ENCODE peak calls at places on chromosomes 2 and 18, in four cellular contexts. One of them, this sample, is unnamed. For H3K27me3, the result is how much of the 10 kb centered on the place peaks cover.

GRCh38 chr18:68083131-68083530 is 566.6 kb upstream of the DSEL start:
- DNase-seq in endothelial cell of umbilical vein: peak
- DNase-seq in Peyer's patch: no peak
- DNase-seq in aorta: no peak
- DNase-seq in this sample: no peak

GRCh38 chr2:162215162-162215561 is 28.1 kb downstream of the FAP start:
- DNase-seq in aorta: no peak
- DNase-seq in endothelial cell of umbilical vein: no peak
- DNase-seq in Peyer's patch: no peak
- DNase-seq in this sample: no peak

GRCh38 chr2:104286806-104287205 is 567.1 kb upstream of the POU3F3 start:
- DNase-seq in endothelial cell of umbilical vein: no peak
- DNase-seq in aorta: no peak
- DNase-seq in Peyer's patch: no peak
- DNase-seq in this sample: no peak

GRCh38 chr2:152743004-152743403 is 24.6 kb downstream of the ARL6IP6 start:
- DNase-seq in Peyer's patch: no peak
- DNase-seq in aorta: no peak
- DNase-seq in endothelial cell of umbilical vein: peak
- DNase-seq in this sample: no peak

GRCh38 chr2:234555616-234556249 is 58.9 kb upstream of the ARL4C start:
- DNase-seq in Peyer's patch: no peak
- DNase-seq in endothelial cell of umbilical vein: no peak
- DNase-seq in aorta: no peak
- DNase-seq in this sample: no peak

GRCh38 chr2:239239607-239240479 is 161.0 kb downstream of the HDAC4 start:
- DNase-seq in endothelial cell of umbilical vein: no peak
- DNase-seq in aorta: no peak
- DNase-seq in Peyer's patch: no peak
- DNase-seq in this sample: no peak

GRCh38 chr2:68698567-68699377 is 35.8 kb upstream of the ARHGAP25 start:
- DNase-seq in Peyer's patch: no peak
- DNase-seq in endothelial cell of umbilical vein: no peak
- DNase-seq in aorta: no peak
- DNase-seq in this sample: no peak

GRCh38 chr2:196481323-196481695 is 158.2 kb upstream of the CCDC150 start:
- DNase-seq in aorta: no peak
- DNase-seq in endothelial cell of umbilical vein: no peak
- DNase-seq in Peyer's patch: no peak
- DNase-seq in this sample: no peak

GRCh38 chr18:8771930-8772329 is 66.6 kb downstream of the MTCL1 start:
- DNase-seq in Peyer's patch: no peak
- DNase-seq in aorta: no peak
- DNase-seq in endothelial cell of umbilical vein: peak
- DNase-seq in this sample: no peak

GRCh38 chr2:237593596-237594310 is 3.2 kb upstream of the RAB17 start:
- DNase-seq in endothelial cell of umbilical vein: no peak
- DNase-seq in aorta: peak
- DNase-seq in Peyer's patch: peak
- DNase-seq in this sample: no peak

GRCh38 chr2:152716805-152717241 is 438 bp downstream of the PRPF40A start:
- DNase-seq in endothelial cell of umbilical vein: no peak
- DNase-seq in aorta: no peak
- DNase-seq in Peyer's patch: no peak
- DNase-seq in this sample: peak

GRCh38 chr2:53509827-53510785 is 257.5 kb upstream of the CHAC2 start:
- DNase-seq in aorta: no peak
- DNase-seq in endothelial cell of umbilical vein: no peak
- DNase-seq in Peyer's patch: no peak
- DNase-seq in this sample: no peak

GRCh38 chr2:165469417-165469816 is at the start of gene CSRNP3:
- DNase-seq in aorta: no peak
- DNase-seq in Peyer's patch: peak
- DNase-seq in endothelial cell of umbilical vein: peak
- DNase-seq in this sample: no peak

GRCh38 chr2:119248311-119248710 is 24.7 kb downstream of the STEAP3 start:
- DNase-seq in endothelial cell of umbilical vein: no peak
- DNase-seq in aorta: no peak
- DNase-seq in Peyer's patch: no peak
- DNase-seq in this sample: no peak

GRCh38 chr2:4135765-4136164 is 432.4 kb downstream of the DCDC2C start:
- DNase-seq in endothelial cell of umbilical vein: no peak
- DNase-seq in Peyer's patch: no peak
- DNase-seq in aorta: no peak
- DNase-seq in this sample: no peak

GRCh38 chr2:128769457-128770142 is 450.9 kb upstream of the HS6ST1 start:
- DNase-seq in Peyer's patch: no peak
- DNase-seq in endothelial cell of umbilical vein: no peak
- DNase-seq in aorta: peak
- DNase-seq in this sample: no peak

GRCh38 chr2:109690822-109691541 is 76.8 kb downstream of the SOWAHC start:
- DNase-seq in endothelial cell of umbilical vein: no peak
- DNase-seq in aorta: peak
- DNase-seq in Peyer's patch: peak
- DNase-seq in this sample: no peak

GRCh38 chr2:198660491-198660890 is 797.2 kb downstream of the SATB2 start:
- DNase-seq in aorta: no peak
- DNase-seq in endothelial cell of umbilical vein: no peak
- DNase-seq in Peyer's patch: no peak
- DNase-seq in this sample: no peak

GRCh38 chr2:84884396-84884795 is 3.5 kb upstream of the TRABD2A start:
- DNase-seq in aorta: no peak
- DNase-seq in Peyer's patch: no peak
- DNase-seq in endothelial cell of umbilical vein: peak
- DNase-seq in this sample: no peak
- H3K27me3 ChIP-seq in aorta: under half
- H3K27me3 ChIP-seq in Peyer's patch: under half
- H3K27me3 ChIP-seq in endothelial cell of umbilical vein: under half
- H3K27me3 ChIP-seq in this sample: under half

DNA sequence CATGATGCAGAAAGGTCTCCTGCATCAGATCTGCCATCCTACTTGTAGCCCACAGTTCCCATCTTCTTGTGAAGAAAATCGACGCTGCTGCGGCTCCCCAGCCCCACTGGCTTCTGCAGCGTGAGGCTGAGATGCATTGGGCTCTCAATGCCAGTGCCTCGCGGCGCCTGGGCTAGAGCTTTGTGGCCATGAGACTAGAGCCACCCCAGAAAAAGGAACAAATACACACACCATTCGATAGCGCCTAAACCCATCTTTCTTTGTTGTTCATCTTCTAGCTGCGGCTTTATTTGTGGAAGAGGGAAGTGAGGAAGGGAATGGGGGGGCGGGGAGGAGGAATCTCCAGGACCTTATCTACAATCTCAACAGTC is 2.7 kb downstream of the NOL4 start:
- DNase-seq in endothelial cell of umbilical vein: peak
- DNase-seq in aorta: peak
- DNase-seq in Peyer's patch: no peak
- DNase-seq in this sample: no peak
- H3K27me3 ChIP-seq in endothelial cell of umbilical vein: under half
- H3K27me3 ChIP-seq in aorta: under half
- H3K27me3 ChIP-seq in Peyer's patch: under half
- H3K27me3 ChIP-seq in this sample: under half

GRCh38 chr2:1942836-1943360 is 198.6 kb upstream of the PXDN start:
- DNase-seq in Peyer's patch: no peak
- DNase-seq in aorta: no peak
- DNase-seq in endothelial cell of umbilical vein: no peak
- DNase-seq in this sample: no peak
- H3K27me3 ChIP-seq in Peyer's patch: under half
- H3K27me3 ChIP-seq in aorta: under half
- H3K27me3 ChIP-seq in endothelial cell of umbilical vein: under half
- H3K27me3 ChIP-seq in this sample: under half

DNA sequence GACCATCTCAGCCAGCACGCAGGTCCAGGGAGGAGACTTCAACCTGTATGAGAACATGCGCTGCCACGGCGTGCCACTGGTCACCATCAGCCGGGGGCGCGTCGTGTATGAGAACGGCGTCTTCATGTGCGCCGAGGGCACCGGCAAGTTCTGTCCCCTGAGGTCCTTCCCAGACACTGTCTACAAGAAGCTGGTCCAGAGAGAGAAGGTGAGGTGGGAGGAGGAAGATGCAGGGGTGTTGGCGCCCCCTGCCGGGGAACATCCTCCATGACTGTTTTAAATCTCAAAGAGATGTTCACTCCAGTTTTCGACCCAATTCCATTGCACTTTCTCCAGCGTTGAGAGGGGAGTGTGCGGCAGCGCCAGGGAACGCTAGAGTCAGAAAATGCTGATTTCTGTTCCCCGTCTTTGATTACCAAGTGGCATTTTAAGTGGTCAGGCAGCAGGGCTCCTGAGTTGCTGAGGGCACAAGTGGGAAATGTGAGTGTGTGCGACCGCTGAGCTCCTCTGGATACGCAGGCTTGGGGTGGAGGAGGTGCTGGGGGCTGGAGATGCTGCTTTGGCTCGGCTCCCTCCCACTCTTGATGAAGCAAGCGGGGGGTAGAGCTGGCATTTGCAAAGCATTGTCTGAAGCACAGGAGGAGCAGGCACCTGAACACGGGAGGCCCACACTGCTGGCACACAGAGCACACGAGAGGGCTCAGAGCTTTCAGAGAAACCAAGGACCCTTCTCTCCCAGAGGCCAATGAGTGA is 27.7 kb upstream of the MAPRE3 start:
- DNase-seq in aorta: peak
- DNase-seq in endothelial cell of umbilical vein: peak
- DNase-seq in Peyer's patch: peak
- DNase-seq in this sample: peak
- H3K27me3 ChIP-seq in aorta: under half
- H3K27me3 ChIP-seq in endothelial cell of umbilical vein: under half
- H3K27me3 ChIP-seq in Peyer's patch: under half
- H3K27me3 ChIP-seq in this sample: under half

This sample was measured in CD4-positive, CD25-positive, alpha-beta regulatory T cell.